ENCODE peak calls at places on chromosomes 5 and 9, in seven cellular contexts. G is HEK293T, S is HCT116, W is K562, X is H1, O is HepG2, I is GM12878. B is an unnamed sample.

GRCh38 chr5:33692983-33693382 is 198.8 kb downstream of the ADAMTS12 start:
- DNase-seq in O (no peak), I (no peak), G (no peak), X (no peak), W (no peak), S (no peak), B (no peak)

GRCh38 chr9:133643978-133644760 is 8.0 kb downstream of the DBH start:
- DNase-seq in G (no peak), O (no peak), W (no peak), S (no peak), I (no peak), X (no peak), B (no peak)

GRCh38 chr5:181189363-181189961 is 15.5 kb downstream of the TRIM7 start:
- DNase-seq in W (no peak), O (no peak), I (no peak), X (no peak), G (no peak), S (no peak), B (no peak)

GRCh38 chr9:70600479-70600878 is 186.0 kb upstream of the KLF9 start:
- DNase-seq in G (no peak), X (no peak), O (no peak), W (no peak), S (no peak), I (no peak), B (no peak)

GRCh38 chr5:125306741-125307140 is 560.3 kb upstream of the ZNF608 start:
- DNase-seq in G (no peak), X (no peak), O (no peak), I (no peak), S (no peak), W (no peak), B (no peak)

GRCh38 chr5:166639151-166639550 is 1652.3 kb upstream of the WWC1 start:
- DNase-seq in O (no peak), W (no peak), S (no peak), X (no peak), I (no peak), G (no peak), B (no peak)

GRCh38 chr9:4298255-4299005 is 1.4 kb downstream of the GLIS3 start:
- DNase-seq in O (no peak), W (no peak), I (no peak), G (peak), X (peak), S (no peak), B (no peak)

GRCh38 chr5:117434266-117434665 is 859.6 kb upstream of the SEMA6A start:
- DNase-seq in X (no peak), G (no peak), W (no peak), O (no peak), I (no peak), S (no peak), B (no peak)

GRCh38 chr5:98796197-98796972 is 22.9 kb downstream of the RGMB start:
- DNase-seq in O (peak), X (peak), S (no peak), G (peak), W (peak), I (no peak), B (peak)

GRCh38 chr9:101486693-101487442 is 46.8 kb upstream of the RNF20 start:
- DNase-seq in S (peak), O (no peak), W (peak), I (no peak), G (peak), X (peak), B (peak)

DNA sequence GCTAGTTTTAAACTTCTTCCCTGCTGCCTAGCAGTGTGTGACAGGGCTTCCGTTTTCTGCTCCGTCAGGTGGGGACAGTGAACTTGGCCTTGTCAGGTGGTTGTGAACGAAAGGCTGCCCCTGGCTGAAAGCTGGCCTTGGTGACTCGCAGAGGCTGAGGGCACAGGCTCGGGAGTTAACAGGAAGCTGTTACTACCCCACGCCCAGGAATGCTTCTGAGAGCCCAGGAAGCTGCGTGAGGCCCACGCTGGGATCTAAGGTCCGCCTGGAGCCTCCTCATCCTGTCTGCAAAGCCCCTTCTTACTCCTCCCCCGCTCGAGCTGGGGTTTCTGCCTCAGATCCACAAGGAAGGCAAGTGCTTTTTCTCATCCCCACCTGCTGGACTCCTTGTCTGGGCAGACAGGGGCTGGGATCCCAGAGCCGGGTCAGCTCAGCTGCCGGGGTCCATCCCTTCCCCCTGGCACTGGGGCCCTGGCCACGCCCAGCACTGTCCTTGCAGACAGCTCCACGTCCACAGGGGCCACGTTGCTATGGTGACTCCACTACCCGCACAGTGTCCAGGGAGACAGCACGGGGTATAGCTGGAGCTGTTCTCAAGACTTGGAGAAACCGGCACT is 124.7 kb upstream of the TBC1D2 start:
- DNase-seq in G (no peak), X (peak), O (no peak), I (peak), S (no peak), W (no peak), B (peak)
- TF ChIP-seq SP1 in G (no peak), X (no peak), O (no peak), I (no peak), S (no peak), W (no peak), B (no peak)

GRCh38 chr5:45376463-45376862 is 319.7 kb downstream of the HCN1 start:
- DNase-seq in W (no peak), X (no peak), G (no peak), I (no peak), S (no peak), O (no peak), B (no peak)
- TF ChIP-seq SP1 in W (no peak), X (no peak), G (no peak), I (no peak), S (no peak), O (no peak), B (no peak)

DNA sequence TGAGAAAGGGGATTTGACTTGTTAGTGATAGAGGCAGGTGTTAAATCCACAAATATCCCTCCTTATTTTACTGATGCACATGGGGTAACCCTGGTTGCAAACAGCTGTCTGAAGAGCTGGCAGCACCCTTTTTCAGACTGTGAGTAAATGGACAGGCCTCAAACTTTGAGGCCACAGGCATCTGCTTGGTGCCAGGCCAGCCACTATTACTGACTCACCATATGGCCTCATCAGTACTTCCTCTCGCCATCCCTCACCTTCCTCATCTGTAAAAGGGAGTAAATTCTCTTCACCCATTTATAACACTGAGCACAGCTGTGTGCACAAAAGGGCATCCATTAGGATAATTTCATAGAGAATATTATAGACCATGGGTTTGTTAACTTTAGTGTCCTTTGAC is 11.9 kb upstream of the TNIP1 start:
- DNase-seq in O (no peak), I (no peak), S (no peak), W (no peak), X (no peak), G (no peak), B (no peak)
- TF ChIP-seq SP1 in O (no peak), I (no peak), S (no peak), W (no peak), X (no peak), G (no peak), B (no peak)

GRCh38 chr5:62064993-62065392 is 241.0 kb upstream of the KIF2A start:
- DNase-seq in X (no peak), I (no peak), S (no peak), W (no peak), G (no peak), O (no peak), B (no peak)
- TF ChIP-seq SP1 in X (no peak), I (no peak), S (no peak), W (no peak), G (no peak), O (no peak), B (no peak)